ENCODE peak calls at places on chromosomes 4 and X, in seven cellular contexts. L is lower lobe of right lung, E is PC-3, O is kidney epithelial cell, T is astrocyte, N is AG10803, Y is ovary. S is an unnamed sample.

GRCh38 chrX:49120104-49120503 is 3.4 kb downstream of the GPKOW start:
- DNase-seq in L (no peak), E (no peak), O (no peak), T (no peak), N (no peak), Y (no peak), S (no peak)

GRCh38 chr4:110654254-110654635 is 31.4 kb upstream of the PITX2 start:
- DNase-seq in L (no peak), E (no peak), O (no peak), T (peak; percentile 39), N (peak; percentile 52), Y (no peak), S (peak; percentile 40)

GRCh38 chr4:73421708-73422457 is 14.1 kb upstream of the AFP start:
- DNase-seq in L (no peak), E (no peak), O (no peak), T (no peak), N (no peak), Y (no peak), S (no peak)

GRCh38 chrX:118644378-118644777 is 83.0 kb upstream of the IL13RA1 start:
- DNase-seq in L (no peak), E (peak; percentile 60), O (peak; percentile 7), T (peak; percentile 20), N (peak; percentile 55), Y (no peak), S (peak; percentile 45)

GRCh38 chrX:3244203-3244743 is 102.2 kb downstream of the MXRA5 start:
- DNase-seq in L (no peak), E (no peak), O (no peak), T (peak; percentile 93), N (peak; percentile 84), Y (no peak), S (peak; percentile 85)

GRCh38 chrX:18674417-18674787 is 2.5 kb upstream of the RS1 start:
- DNase-seq in L (peak; percentile 57), E (no peak), O (no peak), T (no peak), N (no peak), Y (peak; percentile 48), S (no peak)

GRCh38 chr4:4836044-4836443 is 23.4 kb upstream of the MSX1 start:
- DNase-seq in L (no peak), E (no peak), O (no peak), T (no peak), N (no peak), Y (no peak), S (no peak)

GRCh38 chr4:133439830-133440229 is 290.7 kb downstream of the PCDH10 start:
- DNase-seq in L (no peak), E (no peak), O (no peak), T (no peak), N (no peak), Y (no peak), S (no peak)

GRCh38 chr4:42490015-42490414 is 92.7 kb downstream of the SHISA3 start:
- DNase-seq in L (no peak), E (no peak), O (no peak), T (no peak), N (no peak), Y (no peak), S (no peak)

GRCh38 chrX:31497086-31497485 is 425.2 kb upstream of the FTHL17 start:
- DNase-seq in L (no peak), E (no peak), O (no peak), T (peak; percentile 57), N (peak; percentile 29), Y (no peak), S (peak; percentile 25)

GRCh38 chr4:176290520-176290919 is 21.5 kb upstream of the ASB5 start:
- DNase-seq in L (no peak), E (no peak), O (no peak), T (no peak), N (no peak), Y (no peak), S (no peak)

GRCh38 chr4:158243071-158243470 is 32.8 kb downstream of the TMEM144 start:
- DNase-seq in L (no peak), E (no peak), O (no peak), T (no peak), N (no peak), Y (no peak), S (no peak)

GRCh38 chrX:136781180-136781797 is 557 bp upstream of the ARHGEF6 start:
- DNase-seq in L (no peak), E (peak; percentile 79), O (no peak), T (no peak), N (peak; percentile 64), Y (no peak), S (peak; percentile 25)

GRCh38 chr4:109912706-109913621 is at the start of gene EGF:
- DNase-seq in L (no peak), E (peak; percentile 71), O (peak; percentile 41), T (peak; percentile 78), N (peak; percentile 26), Y (no peak), S (peak; percentile 30)

GRCh38 chr4:54541426-54542118 is 116.2 kb upstream of the KIT start:
- DNase-seq in L (no peak), E (no peak), O (no peak), T (peak; percentile 51), N (peak; percentile 63), Y (no peak), S (peak; percentile 74)

GRCh38 chrX:38864165-38864564 is 62.9 kb downstream of the MID1IP1 start:
- DNase-seq in L (no peak), E (no peak), O (no peak), T (peak; percentile 39), N (peak; percentile 62), Y (no peak), S (peak; percentile 31)

GRCh38 chrX:74383611-74384010 is 37.7 kb upstream of the SLC16A2 start:
- DNase-seq in L (no peak), E (peak; percentile 83), O (peak; percentile 1), T (peak; percentile 40), N (peak; percentile 57), Y (peak; percentile 34), S (peak; percentile 43)

GRCh38 chrX:119236599-119237525 is 777 bp downstream of the PGRMC1 start:
- DNase-seq in L (peak; percentile 45), E (peak; percentile 48), O (no peak), T (peak; percentile 78), N (peak; percentile 79), Y (peak; percentile 55), S (peak; percentile 54)

GRCh38 chr4:81095411-81095810 is 64.9 kb downstream of the BMP3 start:
- DNase-seq in L (no peak), E (no peak), O (no peak), T (no peak), N (no peak), Y (no peak), S (no peak)

GRCh38 chr4:69518102-69518501 is 22.4 kb upstream of the UGT2B4 start:
- DNase-seq in L (no peak), E (no peak), O (no peak), T (no peak), N (no peak), Y (no peak), S (no peak)

GRCh38 chrX:120753413-120754251 is 122.0 kb downstream of the CT47B1 start:
- DNase-seq in L (no peak), E (no peak), O (no peak), T (no peak), N (no peak), Y (no peak), S (no peak)

GRCh38 chr4:113639311-113639710 is 122.2 kb downstream of the CAMK2D start:
- DNase-seq in L (no peak), E (no peak), O (no peak), T (no peak), N (no peak), Y (no peak), S (no peak)

GRCh38 chr4:54255881-54256280 is 26.8 kb downstream of the PDGFRA start:
- DNase-seq in L (no peak), E (peak; percentile 41), O (no peak), T (peak; percentile 30), N (peak; percentile 69), Y (no peak), S (no peak)

DNA sequence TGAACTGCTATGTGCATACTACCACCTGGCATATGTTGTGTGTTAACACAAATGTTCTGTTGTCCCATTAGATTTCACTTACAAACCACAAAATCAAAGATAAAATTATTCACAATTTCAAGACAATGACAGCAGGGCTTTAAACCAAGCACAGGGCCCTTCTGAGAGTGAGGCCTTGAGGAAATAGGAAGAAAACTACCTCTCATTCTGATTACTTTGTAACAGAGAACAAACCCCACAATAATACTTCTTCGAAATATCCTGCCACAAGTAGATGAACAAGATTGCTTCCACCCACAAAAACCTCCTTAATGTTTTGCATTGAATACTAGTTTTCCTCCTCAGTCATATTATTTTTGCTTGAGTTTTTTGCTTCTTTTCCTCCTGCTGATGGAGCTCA is 85.5 kb upstream of the SPANXB1 start:
- DNase-seq in L (no peak), E (no peak), O (no peak), T (no peak), N (no peak), Y (no peak), S (no peak)
- TF ChIP-seq CTCF in L (no peak), E (no peak), O (no peak), T (no peak), N (no peak), Y (no peak), S (no peak)

DNA sequence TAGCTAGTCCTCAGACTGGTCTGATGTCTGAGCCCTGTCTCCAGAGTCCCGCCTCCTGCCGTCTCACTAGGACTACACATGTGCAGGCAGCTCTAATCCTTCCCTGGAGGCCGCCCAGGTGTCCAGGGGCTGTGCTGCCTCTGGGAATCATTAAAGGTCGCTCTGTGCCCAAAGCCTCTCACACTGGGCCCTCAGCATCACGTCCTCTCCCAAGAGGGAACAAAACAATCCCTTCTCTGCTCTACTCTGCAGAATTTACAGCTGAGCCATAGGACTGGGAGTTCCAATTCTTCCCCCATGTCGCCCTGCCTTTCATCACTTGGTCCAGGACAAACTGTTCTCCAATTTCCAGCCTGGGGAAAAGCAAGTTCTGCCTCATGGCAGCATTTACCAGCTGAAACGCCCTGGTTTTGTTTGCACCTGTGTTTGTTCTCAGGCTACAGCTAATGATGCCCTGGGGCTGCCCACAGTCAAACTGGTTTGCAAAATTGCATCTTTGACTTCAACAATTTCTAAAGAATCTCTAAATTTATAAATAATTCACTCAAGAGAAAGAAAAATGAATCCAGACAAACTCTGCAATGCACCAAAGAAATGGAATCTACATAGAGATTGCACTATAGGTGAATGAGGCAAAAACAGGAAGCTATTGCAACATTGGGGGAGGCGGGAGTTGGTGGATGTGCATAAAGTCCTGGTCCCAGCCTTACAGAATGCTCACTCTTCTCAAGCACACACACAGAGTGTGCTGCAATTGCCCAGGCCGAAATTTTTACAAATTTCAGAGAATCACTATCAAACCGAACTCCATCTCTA is 7.2 kb upstream of the MRFAP1 start:
- DNase-seq in L (no peak), E (peak; percentile 9), O (no peak), T (no peak), N (peak; percentile 63), Y (no peak), S (no peak)
- TF ChIP-seq CTCF in L (no peak), E (no peak), O (no peak), T (no peak), N (no peak), Y (no peak), S (no peak)

GRCh38 chr4:123994917-123995316 is 598.3 kb downstream of the SPRY1 start:
- DNase-seq in L (no peak), E (peak; percentile 26), O (no peak), T (no peak), N (no peak), Y (no peak), S (no peak)
- TF ChIP-seq CTCF in L (no peak), E (peak; percentile 45), O (no peak), T (peak; percentile 41), N (peak; percentile 3), Y (no peak), S (peak; percentile 67)

DNA sequence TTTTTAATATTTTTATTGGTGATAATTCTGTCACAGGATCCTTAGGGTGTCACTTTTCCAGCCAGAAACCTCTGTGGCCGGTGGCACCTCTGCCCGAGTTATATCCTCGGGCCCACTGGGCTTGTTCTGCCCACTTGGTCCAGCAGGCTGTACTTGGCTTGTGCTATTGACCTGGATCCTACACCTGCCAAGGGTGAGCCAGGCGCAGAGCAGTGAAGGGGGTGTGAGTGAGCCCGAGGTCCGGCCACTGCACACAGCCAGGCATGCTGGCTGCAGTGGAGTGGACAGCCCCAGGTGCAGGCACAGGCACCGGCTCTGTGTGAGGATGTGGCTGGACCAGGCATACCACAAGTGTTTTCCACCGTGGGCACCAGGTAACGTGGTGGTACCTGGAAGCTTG is 54.7 kb upstream of the NUDT6 start:
- DNase-seq in L (no peak), E (no peak), O (no peak), T (no peak), N (no peak), Y (no peak), S (no peak)
- TF ChIP-seq CTCF in L (no peak), E (no peak), O (no peak), T (no peak), N (no peak), Y (no peak), S (no peak)

S was measured in HFFc6.